ENCODE peak calls at places on chromosome 20, in eight cellular contexts. W, T, D, A, Z, E, V and Y are unnamed samples.
A peak's percentile ranks its signal among the peaks of the same experiment; 100 is the strongest.

GRCh38 chr20:36506253-36506652 is 35.1 kb upstream of the MYL9 start:
- DNase-seq in W (no peak), T (no peak), D (no peak), A (no peak), Z (no peak), E (no peak), V (no peak), Y (no peak)

GRCh38 chr20:12722096-12722495 is 286.7 kb upstream of the SPTLC3 start:
- DNase-seq in W (no peak), T (no peak), D (no peak), A (no peak), Z (no peak), E (no peak), V (no peak), Y (peak; percentile 53)

GRCh38 chr20:11849270-11849920 is 68.3 kb upstream of the BTBD3 start:
- DNase-seq in W (no peak), T (no peak), D (no peak), A (no peak), Z (no peak), E (no peak), V (no peak), Y (peak; percentile 74)

GRCh38 chr20:38601216-38602184 is at the start of gene ARHGAP40:
- DNase-seq in W (no peak), T (no peak), D (no peak), A (peak; percentile 41), Z (peak; percentile 80), E (no peak), V (no peak), Y (peak; percentile 66)

GRCh38 chr20:23565503-23566056 is 2.7 kb downstream of the CST9L start:
- DNase-seq in W (no peak), T (no peak), D (no peak), A (no peak), Z (no peak), E (no peak), V (no peak), Y (no peak)

GRCh38 chr20:22381812-22382416 is 202.5 kb downstream of the FOXA2 start:
- DNase-seq in W (no peak), T (no peak), D (no peak), A (no peak), Z (no peak), E (no peak), V (no peak), Y (no peak)

GRCh38 chr20:41182296-41183212 is 45.2 kb downstream of the PLCG1 start:
- DNase-seq in W (no peak), T (no peak), D (no peak), A (no peak), Z (peak; percentile 42), E (no peak), V (peak; percentile 50), Y (no peak)

GRCh38 chr20:41567615-41568014 is 50.6 kb downstream of the CHD6 start:
- DNase-seq in W (no peak), T (no peak), D (no peak), A (no peak), Z (no peak), E (no peak), V (no peak), Y (no peak)

GRCh38 chr20:46216770-46217464 is 91.4 kb downstream of the CDH22 start:
- DNase-seq in W (no peak), T (no peak), D (no peak), A (no peak), Z (no peak), E (no peak), V (no peak), Y (no peak)

GRCh38 chr20:5192570-5193431 is 66.0 kb downstream of the CDS2 start:
- DNase-seq in W (no peak), T (no peak), D (no peak), A (no peak), Z (no peak), E (no peak), V (no peak), Y (no peak)

GRCh38 chr20:53069121-53069520 is 97.0 kb downstream of the TSHZ2 start:
- DNase-seq in W (no peak), T (no peak), D (no peak), A (no peak), Z (no peak), E (no peak), V (no peak), Y (peak; percentile 81)

GRCh38 chr20:18943542-18943941 is 130.0 kb downstream of the SCP2D1 start:
- DNase-seq in W (no peak), T (no peak), D (no peak), A (no peak), Z (no peak), E (no peak), V (no peak), Y (no peak)

GRCh38 chr20:62238569-62239277 is 402 bp downstream of the OSBPL2 start:
- DNase-seq in W (no peak), T (no peak), D (no peak), A (peak; percentile 42), Z (peak; percentile 78), E (no peak), V (no peak), Y (peak; percentile 57)

GRCh38 chr20:62352402-62353288 is 14.5 kb downstream of the LAMA5 start:
- DNase-seq in W (peak; percentile 97), T (no peak), D (peak; percentile 87), A (no peak), Z (peak; percentile 86), E (no peak), V (peak; percentile 83), Y (no peak)

GRCh38 chr20:4726710-4727391 is 5.1 kb downstream of the PRND start:
- DNase-seq in W (no peak), T (no peak), D (no peak), A (peak; percentile 75), Z (peak; percentile 37), E (peak; percentile 14), V (no peak), Y (peak; percentile 24)

GRCh38 chr20:10696650-10697049 is 22.9 kb upstream of the JAG1 start:
- DNase-seq in W (no peak), T (peak; percentile 9), D (no peak), A (peak; percentile 52), Z (no peak), E (no peak), V (no peak), Y (no peak)

GRCh38 chr20:1671891-1672669 is 14.5 kb upstream of the SIRPG start:
- DNase-seq in W (no peak), T (no peak), D (no peak), A (no peak), Z (no peak), E (no peak), V (no peak), Y (no peak)

GRCh38 chr20:41005361-41005729 is 23.3 kb upstream of the TOP1 start:
- DNase-seq in W (peak; percentile 37), T (no peak), D (peak; percentile 82), A (no peak), Z (peak; percentile 96), E (no peak), V (peak; percentile 94), Y (peak; percentile 65)

GRCh38 chr20:53866787-53867740 is 203.3 kb downstream of the BCAS1 start:
- DNase-seq in W (no peak), T (no peak), D (no peak), A (no peak), Z (no peak), E (no peak), V (no peak), Y (peak; percentile 32)

GRCh38 chr20:24206995-24207394 is 218.4 kb upstream of the GGTLC1 start:
- DNase-seq in W (no peak), T (no peak), D (no peak), A (no peak), Z (no peak), E (no peak), V (no peak), Y (no peak)

GRCh38 chr20:57843941-57844625 is 134.3 kb upstream of the PMEPA1 start:
- DNase-seq in W (no peak), T (no peak), D (no peak), A (no peak), Z (no peak), E (no peak), V (peak; percentile 40), Y (peak; percentile 49)